ENCODE peak calls at places on chromosomes 7 and 10, in ten cellular contexts. L, X, O, M, A, Q, P, T, H and Z are unnamed samples.

GRCh38 chr10:109676703-109677102 is 246.6 kb downstream of the XPNPEP1 start:
- DNase-seq in L (no peak), X (no peak), O (no peak), M (peak), A (no peak), Q (no peak), P (no peak), T (no peak), H (no peak), Z (no peak)

GRCh38 chr10:59872892-59873463 is 33.4 kb downstream of the CCDC6 start:
- DNase-seq in L (no peak), X (no peak), O (peak), M (peak), A (peak), Q (peak), P (peak), T (peak), H (no peak), Z (peak)

GRCh38 chr10:132170561-132171361 is 16.0 kb upstream of the DPYSL4 start:
- DNase-seq in L (no peak), X (peak), O (no peak), M (no peak), A (no peak), Q (no peak), P (peak), T (no peak), H (peak), Z (no peak)

GRCh38 chr10:132658546-132659205 is 121.1 kb downstream of the INPP5A start:
- DNase-seq in L (no peak), X (no peak), O (no peak), M (no peak), A (no peak), Q (no peak), P (no peak), T (no peak), H (no peak), Z (no peak)

GRCh38 chr7:108001759-108002725 is 919 bp downstream of the LAMB1 start:
- DNase-seq in L (no peak), X (peak), O (no peak), M (peak), A (peak), Q (no peak), P (peak), T (no peak), H (no peak), Z (no peak)

GRCh38 chr7:75702515-75702914 is 36.2 kb downstream of the HIP1 start:
- DNase-seq in L (no peak), X (no peak), O (no peak), M (no peak), A (no peak), Q (no peak), P (no peak), T (no peak), H (no peak), Z (no peak)

GRCh38 chr7:107982918-107983389 is 20.0 kb downstream of the LAMB1 start:
- DNase-seq in L (no peak), X (no peak), O (no peak), M (peak), A (no peak), Q (no peak), P (no peak), T (no peak), H (no peak), Z (no peak)

GRCh38 chr7:28739128-28739527 is 219.0 kb downstream of the TRIL start:
- DNase-seq in L (no peak), X (no peak), O (no peak), M (no peak), A (no peak), Q (no peak), P (no peak), T (no peak), H (no peak), Z (no peak)

GRCh38 chr7:27210441-27211083 is 10.7 kb upstream of the HOXA13 start:
- DNase-seq in L (no peak), X (peak), O (peak), M (peak), A (peak), Q (peak), P (no peak), T (peak), H (no peak), Z (no peak)

GRCh38 chr10:79335470-79336235 is 11.6 kb upstream of the PPIF start:
- DNase-seq in L (no peak), X (peak), O (no peak), M (no peak), A (no peak), Q (no peak), P (no peak), T (no peak), H (no peak), Z (no peak)

GRCh38 chr7:36300696-36301350 is 88.8 kb upstream of the ANLN start:
- DNase-seq in L (no peak), X (peak), O (no peak), M (peak), A (no peak), Q (no peak), P (peak), T (no peak), H (no peak), Z (no peak)

GRCh38 chr10:132069849-132070182 is 4.1 kb downstream of the JAKMIP3 start:
- DNase-seq in L (no peak), X (no peak), O (no peak), M (no peak), A (no peak), Q (no peak), P (no peak), T (no peak), H (peak), Z (no peak)

GRCh38 chr10:114271779-114272167 is 32.7 kb downstream of the VWA2 start:
- DNase-seq in L (no peak), X (no peak), O (no peak), M (peak), A (no peak), Q (peak), P (peak), T (peak), H (peak), Z (peak)

GRCh38 chr10:101032637-101033201 is 1.7 kb downstream of the SFXN3 start:
- DNase-seq in L (no peak), X (peak), O (peak), M (peak), A (no peak), Q (peak), P (peak), T (peak), H (peak), Z (no peak)

GRCh38 chr7:138001529-138002095 is at the start of gene CREB3L2:
- DNase-seq in L (peak), X (no peak), O (peak), M (peak), A (peak), Q (peak), P (peak), T (peak), H (no peak), Z (no peak)

GRCh38 chr7:31372538-31372937 is 32.0 kb upstream of the NEUROD6 start:
- DNase-seq in L (no peak), X (no peak), O (no peak), M (no peak), A (no peak), Q (no peak), P (no peak), T (no peak), H (no peak), Z (no peak)

GRCh38 chr10:83276971-83277370 is 862.3 kb upstream of the GHITM start:
- DNase-seq in L (no peak), X (no peak), O (no peak), M (no peak), A (no peak), Q (no peak), P (no peak), T (no peak), H (no peak), Z (no peak)

GRCh38 chr7:117320523-117320922 is 2.3 kb downstream of the WNT2 start:
- DNase-seq in L (peak), X (no peak), O (no peak), M (no peak), A (no peak), Q (no peak), P (no peak), T (no peak), H (no peak), Z (no peak)

GRCh38 chr7:117324940-117325339 is 2.1 kb upstream of the WNT2 start:
- DNase-seq in L (no peak), X (no peak), O (no peak), M (peak), A (peak), Q (no peak), P (no peak), T (no peak), H (no peak), Z (no peak)

GRCh38 chr7:117323585-117323876 is 673 bp upstream of the WNT2 start:
- DNase-seq in L (peak), X (no peak), O (no peak), M (no peak), A (no peak), Q (no peak), P (no peak), T (peak), H (no peak), Z (no peak)

GRCh38 chr7:117323877-117324699 is 1.2 kb upstream of the WNT2 start:
- DNase-seq in L (peak), X (peak), O (no peak), M (peak), A (peak), Q (peak), P (peak), T (peak), H (peak), Z (no peak)

DNA sequence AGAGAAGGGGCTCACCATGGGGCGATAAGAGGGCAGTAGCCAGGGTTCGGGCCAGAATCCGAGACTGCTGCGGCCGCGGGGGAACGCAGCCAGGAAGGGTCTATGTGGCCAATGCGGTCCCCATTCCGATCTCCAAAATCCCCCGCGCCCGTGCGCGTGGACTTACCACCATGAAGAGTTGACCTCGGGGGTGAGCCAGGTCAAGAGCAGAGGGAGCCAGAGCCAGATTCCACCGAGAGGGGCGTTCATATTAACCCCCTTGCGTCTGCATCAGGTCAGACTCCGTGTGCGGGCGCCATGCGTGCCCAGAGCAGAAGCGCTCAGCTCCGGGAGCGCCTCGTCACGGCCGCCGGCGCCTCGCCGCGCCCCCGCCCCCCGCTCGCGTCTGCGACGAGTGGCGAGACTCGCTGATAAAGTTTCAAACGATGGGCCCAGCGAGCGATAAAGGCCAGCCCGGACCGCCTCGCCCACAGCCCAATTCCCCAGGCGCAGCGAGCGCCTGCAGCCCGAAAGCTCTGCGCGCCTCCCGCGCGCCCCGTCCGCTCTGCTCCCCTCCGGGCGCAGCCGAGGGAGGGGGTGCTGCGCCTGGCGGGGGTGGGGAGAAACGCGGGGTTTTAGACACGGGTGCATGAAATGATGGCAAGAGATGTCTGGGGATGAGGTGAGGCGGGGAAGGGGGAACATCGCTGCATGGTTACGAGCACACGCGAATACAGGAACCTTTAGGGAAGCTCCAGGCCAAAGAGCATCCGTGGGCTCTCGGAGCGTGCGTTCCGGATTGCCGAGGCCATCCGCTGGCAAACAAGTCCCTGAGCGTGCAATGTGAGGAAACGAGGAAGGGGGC is at the start of gene WNT2:
- DNase-seq in L (peak), X (no peak), O (no peak), M (peak), A (peak), Q (peak), P (no peak), T (no peak), H (no peak), Z (no peak)
- H3K4me3 ChIP-seq in L (peak), X (peak), O (peak), M (peak), A (peak), Q (peak), P (peak), T (peak), H (peak), Z (peak)

DNA sequence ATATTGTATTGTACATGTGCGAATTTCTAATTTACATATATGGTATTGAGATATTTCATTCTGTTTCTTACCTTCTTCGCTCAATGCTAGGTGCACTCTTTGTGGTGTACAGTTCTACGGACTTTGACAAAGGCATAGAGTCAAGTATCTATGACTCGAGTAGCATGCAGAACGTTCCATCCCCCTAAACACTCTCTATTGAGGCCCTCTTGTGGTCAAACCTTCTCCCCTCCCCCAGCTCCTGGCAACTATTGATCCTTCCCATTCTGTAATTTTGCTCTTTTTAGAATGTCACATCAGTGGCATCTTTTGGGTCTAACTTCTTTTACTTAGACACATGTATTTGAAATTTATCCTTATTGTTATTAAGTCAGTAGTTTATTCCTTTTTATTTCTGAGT is 30.7 kb upstream of the GDF10 start:
- DNase-seq in L (no peak), X (no peak), O (no peak), M (no peak), A (peak), Q (no peak), P (no peak), T (no peak), H (no peak), Z (no peak)
- TF ChIP-seq CTCF in L (no peak), X (no peak), O (no peak), M (no peak), A (peak), Q (peak), P (peak), T (peak), H (peak), Z (no peak)

GRCh38 chr7:288671-289101 is 1.3 kb upstream of the FOXL3 start:
- DNase-seq in L (no peak), X (no peak), O (no peak), M (no peak), A (no peak), Q (no peak), P (no peak), T (no peak), H (no peak), Z (no peak)

GRCh38 chr7:290554-291301 is 758 bp downstream of the FOXL3 start:
- DNase-seq in L (no peak), X (no peak), O (no peak), M (no peak), A (no peak), Q (no peak), P (no peak), T (no peak), H (no peak), Z (no peak)

GRCh38 chr7:289756-290553 is at the start of gene FOXL3:
- DNase-seq in L (no peak), X (no peak), O (no peak), M (no peak), A (no peak), Q (no peak), P (no peak), T (no peak), H (no peak), Z (no peak)

GRCh38 chr7:291302-292092 is 1.5 kb downstream of the FOXL3 start:
- DNase-seq in L (no peak), X (no peak), O (no peak), M (no peak), A (no peak), Q (no peak), P (no peak), T (no peak), H (no peak), Z (no peak)

DNA sequence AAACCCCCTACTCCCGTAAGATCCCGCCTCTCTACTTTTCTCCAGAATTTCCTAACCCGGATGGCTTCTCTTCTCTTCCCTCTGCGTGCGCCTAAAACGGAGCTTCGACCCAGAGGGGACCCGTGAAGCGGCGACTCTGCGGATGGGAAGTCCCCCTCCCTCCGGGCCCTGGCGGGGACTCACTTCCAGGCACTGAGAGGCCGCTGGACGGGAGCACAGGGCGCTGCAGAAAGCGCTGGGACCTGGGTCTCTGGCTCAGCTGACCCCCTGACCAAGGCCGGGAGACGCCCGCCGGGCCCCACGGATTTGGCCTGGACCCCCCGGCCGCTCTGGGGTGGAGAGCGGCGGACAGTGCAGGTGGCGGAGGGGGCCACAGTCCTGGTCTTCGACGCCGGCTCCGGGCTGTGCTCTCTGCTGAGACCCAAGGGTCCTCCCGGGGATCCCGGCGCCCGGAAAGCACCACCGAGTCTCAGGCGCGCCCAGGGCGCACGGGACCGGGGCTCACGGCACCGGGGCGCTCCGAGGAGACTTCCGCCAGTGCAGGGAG is 688 bp upstream of the FOXL3 start:
- DNase-seq in L (no peak), X (no peak), O (no peak), M (no peak), A (no peak), Q (no peak), P (no peak), T (no peak), H (no peak), Z (no peak)
- H3K4me3 ChIP-seq in L (no peak), X (no peak), O (no peak), M (no peak), A (no peak), Q (no peak), P (no peak), T (no peak), H (no peak), Z (no peak)

GRCh38 chr10:129418826-129419225 is 48.2 kb upstream of the MGMT start:
- DNase-seq in L (no peak), X (no peak), O (no peak), M (no peak), A (no peak), Q (no peak), P (no peak), T (no peak), H (no peak), Z (no peak)

GRCh38 chr10:129417882-129418281 is 49.2 kb upstream of the MGMT start:
- DNase-seq in L (no peak), X (no peak), O (peak), M (peak), A (no peak), Q (no peak), P (no peak), T (no peak), H (no peak), Z (no peak)

GRCh38 chr10:129416136-129416530 is 50.9 kb upstream of the MGMT start:
- DNase-seq in L (no peak), X (no peak), O (no peak), M (no peak), A (peak), Q (no peak), P (no peak), T (no peak), H (no peak), Z (no peak)

GRCh38 chr10:129417164-129417563 is 49.9 kb upstream of the MGMT start:
- DNase-seq in L (no peak), X (no peak), O (peak), M (peak), A (no peak), Q (no peak), P (no peak), T (no peak), H (no peak), Z (peak)

GRCh38 chr10:129415261-129416135 is 51.5 kb upstream of the MGMT start:
- DNase-seq in L (no peak), X (no peak), O (peak), M (no peak), A (peak), Q (no peak), P (no peak), T (no peak), H (no peak), Z (no peak)
- TF ChIP-seq CTCF in L (no peak), X (no peak), O (no peak), M (no peak), A (no peak), Q (no peak), P (no peak), T (no peak), H (no peak), Z (no peak)

DNA sequence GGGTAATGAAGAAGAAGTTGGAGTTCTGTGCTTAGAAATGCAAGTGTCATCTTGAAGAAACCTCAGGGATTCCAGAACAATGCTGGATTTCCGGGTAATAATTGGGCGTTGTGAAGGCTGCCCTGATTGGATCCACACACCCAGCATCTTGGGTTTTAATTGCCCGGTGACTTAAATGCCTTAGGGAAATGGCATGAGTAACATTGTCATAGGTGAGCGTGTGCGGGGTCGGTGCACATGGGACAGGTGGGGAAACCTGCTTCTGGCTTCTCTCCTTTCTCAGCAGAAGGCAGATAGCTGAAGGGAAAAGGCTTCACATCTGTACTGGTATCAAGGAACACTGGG is 15.2 kb upstream of the CAMK1D start:
- DNase-seq in L (no peak), X (no peak), O (no peak), M (no peak), A (no peak), Q (no peak), P (no peak), T (no peak), H (no peak), Z (no peak)
- H3K4me3 ChIP-seq in L (no peak), X (no peak), O (no peak), M (no peak), A (no peak), Q (no peak), P (no peak), T (no peak), H (no peak), Z (no peak)

DNA sequence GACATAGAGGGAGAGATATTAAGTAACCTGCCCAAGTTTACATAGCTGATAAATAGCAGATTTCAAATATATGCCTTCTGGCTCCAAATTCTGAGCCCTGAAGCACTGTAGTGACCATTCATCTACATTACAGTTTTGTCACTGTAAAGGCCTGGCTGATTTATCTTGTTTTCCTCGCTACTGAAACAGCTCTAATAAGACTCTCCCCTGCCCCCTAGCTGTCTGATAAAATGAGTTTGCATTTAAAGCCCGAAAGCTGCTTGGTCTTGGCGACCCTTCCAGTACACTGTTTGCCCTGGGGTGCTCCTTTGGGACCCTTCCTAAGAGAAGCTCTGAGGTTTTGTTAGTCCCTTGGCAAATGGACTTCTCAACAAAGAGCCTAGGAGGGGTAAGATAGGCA is 59.7 kb upstream of the RAB11FIP2 start:
- DNase-seq in L (no peak), X (no peak), O (peak), M (peak), A (peak), Q (peak), P (no peak), T (peak), H (no peak), Z (peak)
- TF ChIP-seq CTCF in L (peak), X (no peak), O (no peak), M (peak), A (peak), Q (peak), P (peak), T (peak), H (peak), Z (peak)

GRCh38 chr10:26446258-26446657 is 8.1 kb downstream of the APBB1IP start:
- DNase-seq in L (no peak), X (no peak), O (no peak), M (no peak), A (no peak), Q (no peak), P (no peak), T (no peak), H (no peak), Z (no peak)

GRCh38 chr10:26449726-26450125 is 11.6 kb downstream of the APBB1IP start:
- DNase-seq in L (no peak), X (no peak), O (no peak), M (no peak), A (no peak), Q (no peak), P (no peak), T (no peak), H (no peak), Z (no peak)

GRCh38 chr10:26445411-26446031 is 7.4 kb downstream of the APBB1IP start:
- DNase-seq in L (no peak), X (no peak), O (no peak), M (peak), A (no peak), Q (no peak), P (no peak), T (no peak), H (no peak), Z (no peak)

GRCh38 chr10:26448706-26449435 is 10.7 kb downstream of the APBB1IP start:
- DNase-seq in L (peak), X (no peak), O (peak), M (no peak), A (no peak), Q (no peak), P (no peak), T (no peak), H (no peak), Z (no peak)

GRCh38 chr10:26448292-26448691 is 10.2 kb downstream of the APBB1IP start:
- DNase-seq in L (peak), X (no peak), O (no peak), M (no peak), A (no peak), Q (no peak), P (no peak), T (no peak), H (no peak), Z (no peak)
- H3K4me3 ChIP-seq in L (peak), X (no peak), O (no peak), M (no peak), A (no peak), Q (no peak), P (no peak), T (no peak), H (no peak), Z (no peak)